ENCODE peak calls at places on chromosomes 13 and 19, in four cellular contexts. G is H1, R is GM12878, E is HepG2. I is an unnamed sample.

GRCh38 chr13:109761695-109762094 is 24.7 kb downstream of the IRS2 start:
- DNase-seq in G (no peak), R (no peak), E (no peak), I (no peak)

GRCh38 chr13:82597737-82598136 is 1284.5 kb downstream of the SLITRK1 start:
- DNase-seq in G (peak), R (no peak), E (no peak), I (no peak)

GRCh38 chr19:37572203-37572602 is 22.4 kb downstream of the ZNF571 start:
- DNase-seq in G (no peak), R (no peak), E (no peak), I (no peak)

GRCh38 chr19:48506138-48506733 is 5.4 kb downstream of the LMTK3 start:
- DNase-seq in G (no peak), R (no peak), E (peak), I (no peak)

GRCh38 chr13:26220575-26220974 is 1.5 kb downstream of the RNF6 start:
- DNase-seq in G (no peak), R (no peak), E (no peak), I (no peak)

GRCh38 chr19:30439271-30439750 is 67.1 kb downstream of the ZNF536 start:
- DNase-seq in G (no peak), R (no peak), E (no peak), I (no peak)

GRCh38 chr19:55340784-55341147 is 1.1 kb downstream of the KMT5C start:
- DNase-seq in G (no peak), R (no peak), E (no peak), I (no peak)

GRCh38 chr13:26964278-26965057 is 203.9 kb upstream of the GPR12 start:
- DNase-seq in G (no peak), R (no peak), E (no peak), I (no peak)

GRCh38 chr13:29125145-29125933 is 305.2 kb downstream of the MTUS2 start:
- DNase-seq in G (no peak), R (no peak), E (no peak), I (no peak)

GRCh38 chr13:110683203-110683883 is 22.6 kb downstream of the CARS2 start:
- DNase-seq in G (no peak), R (no peak), E (peak), I (no peak)

GRCh38 chr19:16470911-16471811 is 609 bp downstream of the EPS15L1 start:
- DNase-seq in G (no peak), R (no peak), E (no peak), I (no peak)

GRCh38 chr13:40986328-40986856 is 32.7 kb downstream of the ELF1 start:
- DNase-seq in G (no peak), R (no peak), E (peak), I (no peak)

GRCh38 chr13:41267106-41267505 is 3.7 kb upstream of the MTRF1 start:
- DNase-seq in G (no peak), R (no peak), E (no peak), I (no peak)

GRCh38 chr19:14127929-14128509 is 8.4 kb downstream of the ASF1B start:
- DNase-seq in G (no peak), R (peak), E (no peak), I (no peak)

GRCh38 chr19:36136975-36137686 is 2.7 kb upstream of the CAPNS1 start:
- DNase-seq in G (no peak), R (no peak), E (no peak), I (no peak)

GRCh38 chr13:41463823-41464602 is 6.7 kb downstream of the RGCC start:
- DNase-seq in G (no peak), R (peak), E (no peak), I (no peak)

GRCh38 chr13:99916366-99917103 is 55.0 kb downstream of the ZIC5 start:
- DNase-seq in G (no peak), R (peak), E (peak), I (peak)

GRCh38 chr19:13093407-13094284 is 9.0 kb downstream of the LYL1 start:
- DNase-seq in G (peak), R (no peak), E (peak), I (peak)

GRCh38 chr13:102872131-102872530 is 26.3 kb downstream of the ERCC5 start:
- DNase-seq in G (no peak), R (no peak), E (no peak), I (no peak)

GRCh38 chr13:20393273-20394235 is 132.1 kb downstream of the CRYL1 start:
- DNase-seq in G (no peak), R (no peak), E (no peak), I (no peak)

GRCh38 chr13:34254366-34254765 is 436.4 kb downstream of the RFC3 start:
- DNase-seq in G (no peak), R (no peak), E (no peak), I (no peak)

GRCh38 chr13:106661236-106661635 is 93.3 kb upstream of the ARGLU1 start:
- DNase-seq in G (no peak), R (no peak), E (no peak), I (no peak)

GRCh38 chr19:21593008-21593427 is 87.6 kb downstream of the ZNF429 start:
- DNase-seq in G (no peak), R (no peak), E (no peak), I (no peak)

GRCh38 chr19:39831679-39832078 is 2.3 kb downstream of the DYRK1B start:
- DNase-seq in G (no peak), R (no peak), E (no peak), I (no peak)

GRCh38 chr13:112254900-112255299 is 121.3 kb upstream of the SPACA7 start:
- DNase-seq in G (no peak), R (no peak), E (no peak), I (no peak)

GRCh38 chr13:30735025-30735967 is at the start of gene ALOX5AP:
- DNase-seq in G (no peak), R (peak), E (no peak), I (no peak)

GRCh38 chr13:44364601-44365000 is 9.0 kb upstream of the SERP2 start:
- DNase-seq in G (no peak), R (no peak), E (peak), I (no peak)

GRCh38 chr13:40243047-40243446 is 423.4 kb downstream of the FOXO1 start:
- DNase-seq in G (no peak), R (no peak), E (no peak), I (no peak)

GRCh38 chr13:114112826-114113322 is 19.5 kb downstream of the RASA3 start:
- DNase-seq in G (no peak), R (no peak), E (no peak), I (no peak)

GRCh38 chr13:47409778-47410177 is 512.9 kb upstream of the HTR2A start:
- DNase-seq in G (no peak), R (no peak), E (no peak), I (no peak)

GRCh38 chr19:47256688-47257410 is 524 bp downstream of the CCDC9 start:
- DNase-seq in G (peak), R (peak), E (peak), I (peak)

GRCh38 chr19:17686592-17687042 is 1.5 kb downstream of the UNC13A start:
- DNase-seq in G (no peak), R (no peak), E (no peak), I (no peak)

GRCh38 chr13:97100821-97101220 is 106.5 kb upstream of the OXGR1 start:
- DNase-seq in G (no peak), R (no peak), E (no peak), I (no peak)

GRCh38 chr19:38742296-38742695 is 2.0 kb downstream of the CAPN12 start:
- DNase-seq in G (no peak), R (no peak), E (no peak), I (no peak)

GRCh38 chr13:50214514-50214913 is 199.3 kb downstream of the KCNRG start:
- DNase-seq in G (no peak), R (no peak), E (no peak), I (no peak)

GRCh38 chr13:50215389-50215788 is 200.1 kb downstream of the KCNRG start:
- DNase-seq in G (no peak), R (no peak), E (peak), I (no peak)

GRCh38 chr13:50208826-50209335 is 193.6 kb downstream of the KCNRG start:
- DNase-seq in G (peak), R (no peak), E (peak), I (peak)

GRCh38 chr13:50209646-50210045 is 194.4 kb downstream of the KCNRG start:
- DNase-seq in G (no peak), R (no peak), E (no peak), I (no peak)

DNA sequence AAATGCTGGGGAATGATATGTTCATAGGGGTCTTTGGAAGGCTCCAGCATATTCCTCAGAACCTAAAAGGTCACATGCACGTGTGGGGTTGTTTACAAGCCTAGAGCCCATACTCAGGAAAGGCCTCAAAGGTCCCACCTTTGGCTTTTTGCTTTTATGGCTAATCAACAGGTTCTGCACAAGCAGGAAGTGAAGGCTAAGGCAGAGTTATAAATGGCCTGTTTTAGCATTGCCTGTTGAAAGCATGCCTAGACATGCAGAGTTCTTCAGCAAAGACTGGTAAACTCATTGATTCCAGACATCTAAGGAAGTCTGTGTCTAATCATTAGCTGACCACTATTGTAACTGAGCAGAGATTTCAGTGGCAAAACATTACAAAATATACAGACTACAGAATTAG is 198.3 kb downstream of the KCNRG start:
- DNase-seq in G (no peak), R (no peak), E (no peak), I (no peak)
- TF ChIP-seq SUZ12 in G (no peak), R (no peak), E (no peak), I (no peak)

DNA sequence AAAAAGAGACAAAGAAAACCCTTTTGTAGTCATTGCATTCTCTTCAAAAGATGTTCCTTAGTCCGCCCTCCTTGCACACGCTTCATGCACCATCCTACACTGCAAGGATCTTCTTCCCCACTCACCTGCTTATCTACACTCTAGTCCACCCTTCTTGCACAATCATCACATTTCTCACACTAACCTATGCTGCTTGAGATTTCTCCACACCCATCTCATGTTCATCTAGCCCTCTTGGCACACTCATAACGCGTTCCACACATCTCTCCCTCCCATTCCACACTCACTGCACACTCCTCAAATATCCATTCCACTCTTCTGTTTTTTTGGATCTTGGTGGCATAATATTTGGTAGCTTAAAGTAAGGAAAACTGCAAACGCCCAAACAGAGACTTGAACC is 22.3 kb upstream of the HNRNPUL1 start:
- DNase-seq in G (no peak), R (no peak), E (no peak), I (no peak)
- TF ChIP-seq ZNF274 in G (no peak), R (no peak), E (no peak), I (no peak)

DNA sequence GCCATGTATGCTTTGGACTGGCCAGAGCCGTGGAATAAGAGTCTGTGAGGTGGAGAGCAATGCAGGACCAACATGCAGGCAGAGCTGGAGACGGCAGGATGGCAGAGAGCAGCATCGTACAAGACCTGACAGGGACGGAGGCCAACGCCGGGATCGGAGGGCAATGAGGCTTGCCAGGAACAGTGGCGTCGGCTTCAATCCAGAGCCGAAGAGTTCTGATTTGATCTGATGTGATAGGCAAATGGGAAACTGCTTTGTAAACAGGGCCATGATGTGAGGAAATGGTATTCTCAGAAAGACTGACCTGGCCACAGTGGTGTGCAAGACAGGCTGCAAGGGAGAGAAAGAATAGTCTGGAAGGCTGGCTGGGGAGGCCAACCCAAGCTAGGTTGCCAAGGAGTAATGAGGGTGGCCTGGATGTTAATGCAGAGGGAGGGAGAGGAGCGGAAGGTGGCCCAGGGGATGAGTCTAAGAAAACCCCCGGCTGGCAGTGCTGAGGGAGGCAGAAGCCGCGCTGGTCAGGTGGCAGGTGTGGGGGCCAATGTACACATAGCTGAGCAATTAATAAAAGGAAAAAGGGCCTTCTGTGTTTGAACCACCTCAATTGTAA is 26.7 kb downstream of the RCBTB2 start:
- DNase-seq in G (no peak), R (no peak), E (no peak), I (no peak)
- TF ChIP-seq SUZ12 in G (no peak), R (no peak), E (no peak), I (no peak)

GRCh38 chr19:1252221-1252817 is 3.9 kb downstream of the MIDN start:
- DNase-seq in G (no peak), R (no peak), E (no peak), I (no peak)

GRCh38 chr19:1251233-1251502 is 2.8 kb downstream of the MIDN start:
- DNase-seq in G (no peak), R (no peak), E (peak), I (no peak)

GRCh38 chr19:1250374-1251232 is 2.2 kb downstream of the MIDN start:
- DNase-seq in G (no peak), R (no peak), E (peak), I (peak)

GRCh38 chr19:1252818-1253513 is 4.6 kb downstream of the MIDN start:
- DNase-seq in G (no peak), R (no peak), E (peak), I (no peak)

DNA sequence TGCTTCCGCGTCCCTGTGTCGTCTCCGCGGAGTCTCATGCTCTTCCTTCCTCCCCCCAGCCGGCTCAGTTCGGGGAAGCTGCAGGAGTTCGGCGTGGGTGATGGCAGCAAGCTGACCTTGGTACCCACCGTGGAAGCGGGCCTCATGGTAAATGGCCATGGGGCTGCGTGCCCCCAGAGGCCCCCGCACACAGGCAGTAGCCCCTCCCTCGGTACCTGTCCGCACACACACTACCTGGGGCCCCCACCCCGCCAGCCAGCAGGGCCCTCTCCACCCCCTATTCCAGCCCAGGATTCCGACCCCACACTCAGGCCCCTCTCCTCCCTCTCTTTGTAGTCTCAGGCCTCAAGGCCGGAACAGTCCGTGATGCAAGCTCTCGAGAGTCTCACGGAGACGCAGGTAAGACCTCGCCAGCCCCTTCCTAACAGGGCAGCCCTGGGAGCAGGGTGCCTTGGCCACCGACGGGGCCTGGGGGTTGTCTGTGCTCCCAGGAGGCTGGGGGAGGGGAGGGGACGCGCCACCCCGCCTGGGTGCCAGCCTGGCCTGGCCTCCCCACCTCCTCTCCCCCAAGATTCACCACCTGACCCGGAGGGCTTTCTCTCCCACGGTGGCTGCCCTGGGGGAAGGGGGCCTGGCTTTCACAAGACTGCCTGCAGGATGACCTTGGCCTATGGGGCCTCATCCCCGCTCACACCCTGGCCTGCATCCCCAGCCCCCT is 3.3 kb downstream of the MIDN start:
- DNase-seq in G (no peak), R (no peak), E (peak), I (no peak)
- TF ChIP-seq ZNF274 in G (no peak), R (no peak), E (no peak), I (no peak)

DNA sequence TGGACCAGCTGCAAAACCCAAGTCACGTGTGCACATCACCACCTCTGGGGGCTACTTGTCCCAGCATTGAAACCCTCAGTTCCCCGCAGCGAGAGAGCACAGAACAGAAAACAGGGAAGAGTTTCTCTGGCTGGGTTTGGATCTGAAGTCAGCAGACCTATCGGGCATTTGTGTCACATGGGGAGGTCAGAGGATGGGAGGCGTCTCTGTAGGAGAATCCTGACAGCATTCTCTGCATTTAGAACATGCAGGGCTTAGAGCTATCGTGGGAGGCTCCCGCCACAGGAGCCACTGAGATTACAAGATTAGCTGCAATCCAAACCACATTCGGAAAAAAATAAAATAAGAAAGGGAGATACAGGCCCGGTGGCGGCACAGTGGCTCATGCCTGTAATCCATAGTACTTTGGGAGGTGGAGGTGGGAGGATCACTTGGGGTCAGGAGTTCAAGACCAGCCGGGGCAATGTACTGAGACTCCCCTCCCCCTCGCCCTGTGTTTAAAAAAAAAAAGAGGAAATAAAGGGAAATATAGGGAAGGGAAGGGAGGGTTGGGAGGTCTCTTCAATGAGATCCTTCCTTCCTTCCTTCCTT is 2.9 kb upstream of the TLE6 start:
- DNase-seq in G (no peak), R (no peak), E (no peak), I (no peak)
- TF ChIP-seq SUZ12 in G (no peak), R (no peak), E (no peak), I (no peak)

GRCh38 chr19:4064551-4065260 is 2.0 kb downstream of the ZBTB7A start:
- DNase-seq in G (no peak), R (no peak), E (no peak), I (no peak)

GRCh38 chr19:4062576-4063368 is 3.9 kb downstream of the ZBTB7A start:
- DNase-seq in G (no peak), R (no peak), E (no peak), I (no peak)

GRCh38 chr19:4061683-4062575 is 4.8 kb downstream of the ZBTB7A start:
- DNase-seq in G (no peak), R (no peak), E (no peak), I (no peak)

GRCh38 chr19:4064073-4064550 is 2.6 kb downstream of the ZBTB7A start:
- DNase-seq in G (no peak), R (no peak), E (no peak), I (no peak)

DNA sequence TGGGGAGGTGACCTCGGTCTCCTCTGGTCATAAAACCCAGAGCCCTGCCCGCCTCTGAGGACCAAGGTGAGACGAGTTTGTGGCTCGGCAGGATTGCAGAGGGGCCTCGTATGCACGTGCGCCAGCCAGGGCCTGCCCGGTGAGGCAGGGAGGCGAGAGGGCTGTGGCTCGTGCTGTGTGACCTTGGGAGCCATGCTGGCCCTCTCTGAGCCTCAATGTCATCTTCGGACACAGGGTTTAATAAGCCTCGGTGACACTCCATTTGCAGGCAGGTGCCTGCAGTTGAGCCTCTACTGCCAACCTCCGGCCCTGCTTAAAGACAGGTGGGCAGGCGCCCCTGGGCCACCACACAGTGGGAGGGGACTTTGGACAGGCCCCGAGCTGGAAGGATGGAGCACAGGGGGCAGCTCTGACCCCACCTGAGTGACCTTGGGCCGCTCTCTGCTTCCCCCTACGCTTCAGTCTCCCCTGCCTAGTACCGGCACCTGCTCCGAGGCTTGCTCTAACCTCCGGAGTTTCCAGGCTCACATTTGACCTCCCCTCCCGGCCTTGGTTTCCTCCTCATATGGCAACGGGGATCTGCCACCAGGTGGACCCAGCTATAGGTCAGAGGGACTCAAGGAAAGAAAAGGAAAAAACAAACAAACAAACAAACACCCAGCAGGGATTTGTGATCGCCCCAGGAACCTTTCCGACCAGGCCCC is 3.2 kb downstream of the ZBTB7A start:
- DNase-seq in G (no peak), R (no peak), E (no peak), I (no peak)
- TF ChIP-seq ZNF274 in G (no peak), R (no peak), E (no peak), I (no peak)

DNA sequence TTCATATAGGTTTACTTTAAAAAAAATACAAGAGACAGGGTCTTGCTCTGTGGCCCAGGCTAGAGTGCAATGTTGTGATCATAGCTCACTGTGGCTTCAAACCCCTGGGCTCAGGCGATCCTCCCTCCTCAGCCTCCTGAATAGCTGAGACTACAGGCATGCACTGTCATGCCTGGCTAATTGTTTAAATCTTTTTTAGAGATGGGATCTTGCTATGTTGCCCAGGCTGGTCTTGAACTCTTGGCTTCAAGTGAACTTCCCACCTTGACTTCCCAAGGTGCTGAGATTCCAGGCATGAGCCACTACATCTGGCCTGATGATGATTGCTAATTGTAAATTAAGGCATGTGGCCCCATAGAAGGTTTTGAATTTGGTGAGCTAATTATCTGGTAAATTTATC is 35.4 kb upstream of the ADGRE1 start:
- DNase-seq in G (no peak), R (no peak), E (no peak), I (no peak)
- TF ChIP-seq SUZ12 in G (no peak), R (no peak), E (no peak), I (no peak)